ENCODE peak calls at places on chromosomes 4 and X, in nine cellular contexts. A is C1 segment of cervical spinal cord; U is DMS153; H is occipital lobe; R is progenitor cell of endocrine pancreas; P is aorta; N is cardiac fibroblast; J is epithelial cell of esophagus; F is stimulated activated naive CD8-positive, alpha-beta T cell treated with anti-CD3 and anti-CD28 coated beads, Interleukin-15, amount 100 ng/mL, for 72 hours. V is an unnamed sample.

GRCh38 chrX:19373034-19373891 is 29.5 kb downstream of the PDHA1 start:
- DNase-seq in A (no peak), U (no peak), H (no peak), R (no peak), P (no peak), N (no peak), J (no peak), F (no peak), V (no peak)

GRCh38 chrX:153672531-153673397 is 849 bp downstream of the PNCK start:
- DNase-seq in A (no peak), U (no peak), H (no peak), R (peak; percentile 9), P (no peak), N (no peak), J (no peak), F (no peak), V (no peak)

GRCh38 chrX:9885150-9885549 is 82.0 kb upstream of the CLDN34 start:
- DNase-seq in A (peak; percentile 34), U (no peak), H (peak; percentile 61), R (no peak), P (peak; percentile 78), N (peak; percentile 64), J (peak; percentile 60), F (peak; percentile 44), V (peak; percentile 56)

GRCh38 chr4:77007358-77008230 is 58.0 kb downstream of the SEPTIN11 start:
- DNase-seq in A (no peak), U (no peak), H (no peak), R (no peak), P (peak; percentile 67), N (peak; percentile 94), J (peak; percentile 54), F (no peak), V (no peak)

GRCh38 chr4:154208424-154208823 is 283.2 kb downstream of the DCHS2 start:
- DNase-seq in A (no peak), U (no peak), H (no peak), R (no peak), P (no peak), N (peak; percentile 18), J (peak; percentile 24), F (no peak), V (no peak)

GRCh38 chr4:1404573-1405248 is 1.5 kb downstream of the NKX1-1 start:
- DNase-seq in A (no peak), U (no peak), H (no peak), R (no peak), P (no peak), N (no peak), J (no peak), F (peak; percentile 8), V (no peak)

GRCh38 chr4:26873391-26874026 is 12.9 kb downstream of the STIM2 start:
- DNase-seq in A (no peak), U (no peak), H (no peak), R (no peak), P (no peak), N (no peak), J (no peak), F (peak; percentile 90), V (no peak)

GRCh38 chr4:103199009-103199408 is 866 bp upstream of the CENPE start:
- DNase-seq in A (no peak), U (no peak), H (no peak), R (no peak), P (no peak), N (no peak), J (no peak), F (peak; percentile 10), V (no peak)